ENCODE peak calls at places on chromosomes 6 and 20, in eight cellular contexts. G is tibial nerve, B is right lobe of liver, K is breast epithelium, P is ovary, D is upper lobe of left lung, Y is prostate gland, C is IMR-90. X is an unnamed sample.

GRCh38 chr6:124795879-124796838 is 166.1 kb upstream of the RNF217 start:
- DNase-seq in G (no peak), Y (peak; percentile 11), P (no peak), D (no peak), K (peak; percentile 21), C (peak; percentile 1), B (peak; percentile 22), X (no peak)

GRCh38 chr6:35496851-35497570 is at the start of gene TEAD3:
- DNase-seq in G (no peak), K (peak; percentile 66), P (peak; percentile 82), D (peak; percentile 95), B (peak; percentile 58), Y (peak; percentile 68), C (peak; percentile 56), X (peak; percentile 94)

GRCh38 chr20:33444797-33445560 is 1.4 kb upstream of the SNTA1 start:
- DNase-seq in G (no peak), Y (no peak), P (no peak), K (no peak), C (no peak), D (no peak), B (peak; percentile 33), X (no peak)

GRCh38 chr6:42978793-42979522 is at the start of gene PEX6:
- DNase-seq in C (peak; percentile 80), K (peak; percentile 63), P (peak; percentile 86), B (peak; percentile 90), Y (peak; percentile 74), D (peak; percentile 93), G (peak; percentile 72), X (peak; percentile 97)

GRCh38 chr6:138647006-138647405 is 126.6 kb upstream of the CCDC28A start:
- DNase-seq in C (peak; percentile 56), G (no peak), D (no peak), B (no peak), P (no peak), Y (no peak), K (no peak), X (no peak)

GRCh38 chr6:81767163-81768000 is 14.9 kb upstream of the TENT5A start:
- DNase-seq in D (no peak), G (no peak), B (no peak), P (no peak), K (peak; percentile 33), Y (no peak), C (peak; percentile 41), X (no peak)

GRCh38 chr6:150598401-150598800 is 1.3 kb upstream of the PLEKHG1 start:
- DNase-seq in B (no peak), Y (no peak), K (no peak), C (no peak), D (no peak), P (no peak), G (no peak), X (no peak)

GRCh38 chr6:4342407-4343137 is 207.2 kb upstream of the ECI2 start:
- DNase-seq in P (no peak), C (peak; percentile 44), B (no peak), D (no peak), G (no peak), Y (no peak), K (no peak), X (no peak)

GRCh38 chr6:110334425-110335158 is 23.6 kb downstream of the METTL24 start:
- DNase-seq in Y (no peak), D (no peak), P (no peak), C (no peak), G (no peak), B (no peak), K (no peak), X (no peak)

GRCh38 chr6:37517411-37517812 is 17.7 kb upstream of the CCDC167 start:
- DNase-seq in B (no peak), G (no peak), K (peak; percentile 57), P (no peak), C (no peak), D (no peak), Y (no peak), X (no peak)

GRCh38 chr20:33555755-33556154 is 65.9 kb downstream of the CBFA2T2 start:
- DNase-seq in D (no peak), P (no peak), C (no peak), G (no peak), Y (no peak), K (no peak), B (no peak), X (no peak)

GRCh38 chr6:19715166-19715558 is 122.0 kb upstream of the ID4 start:
- DNase-seq in D (no peak), Y (no peak), P (no peak), G (no peak), C (no peak), K (no peak), B (no peak), X (no peak)

GRCh38 chr6:90319044-90319443 is 22.4 kb upstream of the BACH2 start:
- DNase-seq in K (no peak), C (peak; percentile 79), G (no peak), P (no peak), B (no peak), D (no peak), Y (no peak), X (no peak)

GRCh38 chr6:32116674-32117073 is 7.5 kb upstream of the TNXB start:
- DNase-seq in C (no peak), P (peak; percentile 16), B (no peak), Y (no peak), D (no peak), K (no peak), G (no peak), X (peak; percentile 56)

GRCh38 chr20:31913431-31914157 is 38.3 kb downstream of the PDRG1 start:
- DNase-seq in P (no peak), C (no peak), B (no peak), G (no peak), D (peak; percentile 51), K (no peak), Y (no peak), X (no peak)

GRCh38 chr6:129748212-129748900 is 38.4 kb upstream of the ARHGAP18 start:
- DNase-seq in G (no peak), Y (peak; percentile 47), B (peak; percentile 51), P (peak; percentile 19), K (peak; percentile 39), D (no peak), C (peak; percentile 61), X (peak; percentile 42)
- TF ChIP-seq POLR2A in G (no peak), Y (no peak), B (no peak), P (no peak), K (no peak), D (no peak), C (no peak), X (no peak)

GRCh38 chr6:11835065-11835464 is 56.5 kb upstream of the ADTRP start:
- DNase-seq in K (no peak), C (no peak), B (no peak), D (no peak), Y (no peak), P (no peak), G (no peak), X (no peak)
- H3K4me3 ChIP-seq in K (no peak overlapping the region), C (no peak overlapping the region), B (no peak overlapping the region), D (no peak overlapping the region), Y (no peak overlapping the region), P (no peak overlapping the region), G (no peak overlapping the region), X (no peak overlapping the region)

DNA sequence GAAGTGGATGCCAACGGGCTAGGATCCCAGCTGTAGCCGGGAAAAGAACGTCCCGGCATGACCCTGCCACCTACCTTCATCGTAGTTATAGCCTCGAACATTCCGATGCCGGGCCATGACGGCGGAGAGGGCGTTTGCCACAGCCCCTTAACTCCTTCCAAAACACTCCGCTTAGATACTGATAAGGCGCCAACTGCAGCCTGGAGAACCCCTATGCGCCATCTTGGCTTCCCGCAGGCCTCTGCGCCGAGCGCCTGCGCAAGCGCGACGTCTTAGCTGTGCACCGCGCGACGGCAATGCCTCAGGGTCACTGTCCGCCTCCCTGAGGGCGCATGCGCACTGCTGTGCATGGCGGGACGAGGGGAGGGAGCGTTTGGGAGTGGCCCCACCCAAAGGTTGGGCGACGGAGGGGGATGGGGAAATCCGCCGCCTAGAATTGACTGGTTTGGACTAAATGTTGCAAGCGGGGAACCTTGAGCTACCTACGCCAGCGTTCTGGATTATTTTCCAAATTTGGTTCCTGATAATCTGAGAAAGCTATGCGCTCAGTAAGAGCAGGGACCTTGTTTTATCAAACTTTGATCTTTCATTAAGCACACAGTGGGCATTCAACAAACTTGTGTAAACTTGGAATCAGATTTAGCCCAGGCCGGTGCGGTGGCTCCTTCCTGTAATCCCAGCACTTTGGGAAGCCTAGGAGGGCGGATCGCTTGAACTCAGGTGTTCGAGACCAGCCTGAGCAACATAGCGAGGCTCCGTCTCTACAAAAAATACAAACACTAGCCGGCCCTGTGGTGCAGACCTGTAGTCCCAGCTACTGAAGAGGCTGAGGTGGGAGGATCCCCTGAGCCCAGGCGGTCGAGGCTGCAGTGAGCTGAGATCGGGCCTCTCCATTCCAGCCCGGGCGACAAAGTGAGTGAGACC is at the start of gene HBS1L:
- DNase-seq in K (peak; percentile 95), P (peak; percentile 95), G (peak; percentile 91), C (peak; percentile 97), Y (peak; percentile 94), B (peak; percentile 98), D (peak; percentile 98), X (peak; percentile 96)
- TF ChIP-seq POLR2A in K (peak; percentile 91), P (peak; percentile 87), G (peak; percentile 90), C (peak; percentile 91), Y (peak; percentile 87), B (peak; percentile 87), D (peak; percentile 85), X (peak; percentile 57)

DNA sequence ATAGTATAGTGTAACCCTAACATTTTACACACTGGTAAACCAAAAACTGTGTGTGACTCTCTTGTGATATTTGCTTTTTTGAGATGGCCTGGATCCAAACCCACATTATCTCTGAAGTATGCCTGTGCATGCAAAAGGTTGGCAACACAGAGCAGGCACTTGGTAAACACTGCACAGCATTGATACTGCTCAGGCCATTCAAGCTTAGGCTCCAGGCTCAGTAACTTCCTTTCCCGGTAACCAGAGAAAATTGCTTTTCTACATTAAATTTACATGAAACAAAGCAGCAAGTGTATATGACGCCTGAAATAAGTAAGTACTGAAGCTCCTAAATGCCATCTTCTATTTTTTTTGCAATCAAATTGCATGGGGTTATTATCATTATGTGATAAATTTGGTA is 205.7 kb downstream of the EPM2A start:
- DNase-seq in P (no peak), C (no peak), B (no peak), G (no peak), Y (no peak), D (no peak), K (no peak), X (no peak)
- H3K4me3 ChIP-seq in P (no peak overlapping the region), C (no peak overlapping the region), B (no peak overlapping the region), G (no peak overlapping the region), Y (no peak overlapping the region), D (no peak overlapping the region), K (no peak overlapping the region), X (no peak overlapping the region)